ENCODE peak calls at places on chromosome 16, in seven cellular contexts. M, O, V, P, U, W and F are unnamed samples.

GRCh38 chr16:79269211-79269863 is 331.2 kb downstream of the MAF start:
- DNase-seq in V (no peak), O (no peak), P (no peak), U (no peak), W (no peak), M (no peak), F (no peak)

GRCh38 chr16:80437707-80438106 is 103.1 kb upstream of the DYNLRB2 start:
- DNase-seq in V (no peak), W (no peak), O (no peak), P (no peak), M (no peak), U (no peak), F (no peak)

GRCh38 chr16:61274211-61274610 is 762.0 kb downstream of the CDH8 start:
- DNase-seq in P (no peak), U (no peak), W (no peak), O (no peak), V (no peak), M (no peak), F (no peak)

GRCh38 chr16:25124503-25124902 is 13.0 kb downstream of the LCMT1 start:
- DNase-seq in U (no peak), O (no peak), P (no peak), W (no peak), M (no peak), V (no peak), F (no peak)

GRCh38 chr16:68782198-68783174 is 45.4 kb downstream of the CDH1 start:
- DNase-seq in M (no peak), V (no peak), O (no peak), W (no peak), U (no peak), P (no peak), F (no peak)

GRCh38 chr16:85358704-85359146 is 246.5 kb upstream of the CIBAR2 start:
- DNase-seq in U (no peak), O (no peak), P (no peak), V (no peak), M (no peak), W (no peak), F (no peak)

GRCh38 chr16:57730771-57731730 is 4.5 kb upstream of the KATNB1 start:
- DNase-seq in W (peak; percentile 14), V (no peak), O (no peak), U (no peak), P (no peak), M (no peak), F (no peak)

GRCh38 chr16:65106792-65107191 is 15.1 kb downstream of the CDH11 start:
- DNase-seq in U (no peak), W (no peak), O (no peak), V (no peak), P (no peak), M (no peak), F (no peak)

GRCh38 chr16:55444754-55445485 is 34.1 kb upstream of the MMP2 start:
- DNase-seq in V (no peak), O (no peak), M (no peak), W (peak; percentile 50), U (peak; percentile 39), P (peak; percentile 20), F (no peak)

GRCh38 chr16:11627822-11628457 is 40.3 kb upstream of the SNN start:
- DNase-seq in U (no peak), V (no peak), P (no peak), W (no peak), M (peak; percentile 58), O (peak; percentile 63), F (no peak)

GRCh38 chr16:85773044-85773443 is 22.1 kb upstream of the C16orf74 start:
- DNase-seq in U (no peak), O (no peak), M (no peak), P (no peak), V (no peak), W (no peak), F (no peak)

GRCh38 chr16:54280751-54281150 is 5.8 kb downstream of the IRX3 start:
- DNase-seq in M (no peak), O (peak; percentile 13), P (no peak), W (no peak), V (no peak), U (no peak), F (no peak)

GRCh38 chr16:11914759-11915643 is 755 bp downstream of the GSPT1 start:
- DNase-seq in O (no peak), V (peak; percentile 34), P (peak; percentile 53), M (peak; percentile 41), U (no peak), W (peak; percentile 53), F (no peak)

GRCh38 chr16:1038932-1039331 is 33.6 kb upstream of the SSTR5 start:
- DNase-seq in O (no peak), V (no peak), P (no peak), U (no peak), M (no peak), W (no peak), F (no peak)

GRCh38 chr16:66228791-66229190 is 137.7 kb upstream of the CDH5 start:
- DNase-seq in P (no peak), O (no peak), V (no peak), W (no peak), U (no peak), M (no peak), F (no peak)

GRCh38 chr16:66517586-66518263 is 32.2 kb downstream of the TK2 start:
- DNase-seq in P (no peak), O (no peak), V (peak; percentile 35), U (no peak), W (peak; percentile 63), M (no peak), F (no peak)

GRCh38 chr16:70252355-70252988 is 732 bp upstream of the EXOSC6 start:
- DNase-seq in V (peak; percentile 54), W (no peak), O (no peak), M (no peak), U (no peak), P (no peak), F (no peak)

GRCh38 chr16:424033-424622 is 1.3 kb upstream of the RAB11FIP3 start:
- DNase-seq in U (peak; percentile 88), M (peak; percentile 35), V (peak; percentile 64), P (peak; percentile 60), O (no peak), W (peak; percentile 82), F (no peak)

GRCh38 chr16:81181013-81181720 is 57.3 kb upstream of the BCO1 start:
- DNase-seq in O (peak; percentile 93), U (peak; percentile 96), P (peak; percentile 63), M (peak; percentile 56), V (peak; percentile 93), W (peak; percentile 88), F (peak; percentile 12)

GRCh38 chr16:75632857-75633256 is 9.8 kb upstream of the ADAT1 start:
- DNase-seq in U (no peak), W (no peak), P (no peak), V (no peak), O (no peak), M (no peak), F (no peak)

GRCh38 chr16:56684926-56685590 is 2.8 kb downstream of the MT1X start:
- DNase-seq in O (no peak), P (no peak), V (no peak), U (no peak), W (no peak), M (no peak), F (no peak)
- H3K27ac ChIP-seq in O (no peak overlapping the region), P (no peak overlapping the region), V (no peak overlapping the region), U (peak overlapping the region; percentile 21), W (peak overlapping the region; percentile 54), M (peak overlapping the region; percentile 86), F (peak overlapping the region; percentile 90)

DNA sequence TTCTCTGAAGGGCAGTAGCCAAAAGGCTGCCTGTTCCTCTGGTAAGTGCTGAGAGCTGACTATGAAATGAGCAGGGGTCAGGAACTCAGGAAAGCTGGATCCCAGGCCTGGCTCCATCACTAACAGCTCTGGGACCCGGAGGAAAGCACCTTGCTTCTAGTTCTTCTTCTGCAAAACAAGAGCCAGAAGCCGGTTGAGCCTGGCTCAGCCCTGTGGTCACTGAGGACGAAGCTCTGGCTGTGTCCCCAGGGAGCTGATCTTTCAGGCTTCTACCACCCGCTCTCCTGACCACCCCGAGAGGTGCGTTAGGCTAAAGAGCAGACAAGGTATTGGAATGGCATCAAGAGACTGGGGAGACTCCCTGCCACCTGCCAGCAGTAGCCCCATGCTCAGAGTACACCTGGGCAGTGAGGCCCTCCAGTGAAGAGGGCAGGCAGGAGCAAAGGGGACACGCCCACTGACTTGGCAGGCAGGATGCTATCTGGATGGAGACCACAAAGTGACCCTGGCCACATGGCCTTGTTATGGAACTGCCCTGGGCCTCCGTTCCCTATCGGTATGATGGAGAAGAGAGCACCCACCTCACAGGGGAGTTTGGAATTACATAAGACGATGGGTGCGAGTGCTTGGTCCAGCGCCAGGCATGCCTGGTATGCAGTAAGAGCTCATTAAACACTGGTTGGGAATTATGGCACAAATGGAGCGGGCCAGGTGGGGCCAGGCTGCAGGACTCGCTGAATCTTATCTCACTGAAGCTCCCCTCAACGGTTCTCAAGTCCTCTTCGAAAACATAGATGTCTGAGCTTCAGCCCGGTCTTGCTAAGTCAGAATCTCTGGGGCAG is 61.4 kb downstream of the COG7 start:
- DNase-seq in V (no peak), U (no peak), O (no peak), P (no peak), W (no peak), M (no peak), F (no peak)
- H3K4me1 ChIP-seq in V (no peaks in the 10 kb centered on the region), U (no peaks in the 10 kb centered on the region), O (no peaks in the 10 kb centered on the region), P (peaks cover 7% of the 10 kb centered on the region), W (peaks cover 5% of the 10 kb centered on the region), M (no peaks in the 10 kb centered on the region), F (no peaks in the 10 kb centered on the region)

DNA sequence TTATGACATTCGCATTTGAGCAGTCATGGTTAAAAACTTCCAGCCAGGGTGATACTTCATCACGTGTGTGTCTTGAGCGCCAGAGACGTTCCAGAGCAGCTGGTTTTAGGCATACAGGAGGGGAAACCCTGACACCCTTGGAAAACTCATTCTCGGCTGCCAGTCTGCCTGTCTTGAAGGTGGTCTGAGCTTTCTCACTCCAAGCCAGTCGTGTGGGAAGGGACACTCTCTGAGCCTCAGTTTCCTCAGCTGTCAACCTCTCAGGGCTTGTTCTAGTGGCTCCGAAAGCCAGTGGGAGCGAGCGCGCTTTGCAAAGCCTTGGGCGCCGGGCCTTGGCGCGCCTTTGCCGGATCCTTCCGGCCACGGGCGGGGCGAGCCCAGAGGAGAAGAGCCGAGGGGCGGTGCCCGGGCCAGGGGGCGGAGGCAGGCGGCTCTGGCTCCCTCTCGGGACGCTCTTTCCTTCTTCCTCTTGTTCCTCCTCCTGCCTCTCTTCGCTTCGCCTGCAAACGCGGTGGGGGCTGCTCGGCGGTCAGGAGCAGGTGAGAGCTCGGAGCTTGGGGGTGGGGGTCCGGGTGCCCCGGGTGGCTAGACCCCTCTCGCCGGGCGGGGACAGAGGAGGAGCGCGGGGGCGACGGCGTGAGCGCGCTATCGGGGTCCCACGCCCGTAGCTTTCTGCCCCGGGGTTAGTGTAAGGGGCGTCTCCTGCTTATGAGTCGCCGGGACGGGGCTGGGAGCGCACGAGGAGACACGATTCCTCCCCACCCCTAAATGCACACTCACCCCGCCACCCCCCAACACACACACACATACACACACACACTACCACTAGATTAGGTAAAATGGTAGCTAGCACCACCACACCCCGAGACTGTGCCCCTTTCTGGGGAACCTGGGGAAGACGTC is at the start of gene LDAF1:
- DNase-seq in U (peak; percentile 61), V (peak; percentile 64), O (peak; percentile 41), P (peak; percentile 91), M (peak; percentile 88), W (peak; percentile 88), F (peak; percentile 11)
- TF ChIP-seq POLR2A in U (no peak), V (no peak), O (no peak), P (peak; percentile 75), M (no peak), W (no peak), F (no peak)

GRCh38 chr16:67606632-67607031 is 38.3 kb upstream of the CARMIL2 start:
- DNase-seq in V (no peak), M (no peak), O (no peak), P (no peak), W (no peak), U (no peak), F (no peak)

GRCh38 chr16:67608367-67608766 is 36.6 kb upstream of the CARMIL2 start:
- DNase-seq in P (no peak), M (no peak), V (no peak), U (no peak), O (no peak), W (no peak), F (no peak)

GRCh38 chr16:67605641-67606040 is 39.3 kb upstream of the CARMIL2 start:
- DNase-seq in W (no peak), O (no peak), P (no peak), V (no peak), M (no peak), U (no peak), F (no peak)
- H3K27ac ChIP-seq in W (no peak overlapping the region), O (no peak overlapping the region), P (no peak overlapping the region), V (no peak overlapping the region), M (no peak overlapping the region), U (no peak overlapping the region), F (no peak overlapping the region)